ENCODE peak calls at places on chromosomes 12 and 14, in six cellular contexts. U is kidney tubule cell, M is astrocyte of the hippocampus, Q is smooth muscle cell of the brain vasculature, I is choroid plexus epithelial cell, Z is AG04450. D is an unnamed sample.
A peak's percentile ranks its signal among the peaks of the same experiment; 100 is the strongest.

GRCh38 chr12:105995986-105996385 is 142.8 kb downstream of the NUAK1 start:
- DNase-seq in Z (no peak), I (peak; percentile 43), U (no peak), Q (no peak), M (no peak), D (peak; percentile 84)

GRCh38 chr12:66964629-66965028 is 285.8 kb upstream of the GRIP1 start:
- DNase-seq in M (peak; percentile 94), Q (no peak), I (peak; percentile 56), Z (no peak), U (peak; percentile 64), D (peak; percentile 46)

GRCh38 chr12:46342562-46343033 is 30.0 kb downstream of the SLC38A2 start:
- DNase-seq in M (no peak), Z (no peak), Q (peak; percentile 17), U (peak; percentile 33), I (peak; percentile 71), D (peak; percentile 60)

GRCh38 chr12:98470469-98471082 is 44.8 kb upstream of the TMPO start:
- DNase-seq in I (no peak), Q (no peak), Z (no peak), U (peak; percentile 26), M (no peak), D (no peak)

GRCh38 chr12:47900480-47901129 is 4.2 kb downstream of the VDR start:
- DNase-seq in Q (no peak), Z (no peak), I (peak; percentile 14), U (peak; percentile 87), M (no peak), D (peak; percentile 60)

GRCh38 chr12:31781894-31782540 is 53.2 kb upstream of the AMN1 start:
- DNase-seq in Q (no peak), U (no peak), M (no peak), Z (no peak), I (no peak), D (no peak)

GRCh38 chr14:61598980-61599379 is 96.3 kb upstream of the HIF1A start:
- DNase-seq in U (no peak), Z (no peak), I (peak; percentile 39), M (peak; percentile 16), Q (no peak), D (no peak)

GRCh38 chr14:75259510-75259855 is 19.1 kb upstream of the FOS start:
- DNase-seq in Z (no peak), M (no peak), Q (no peak), I (peak; percentile 89), U (no peak), D (no peak)

GRCh38 chr12:116528067-116528466 is 31.1 kb upstream of the MAP1LC3B2 start:
- DNase-seq in Q (no peak), M (peak; percentile 64), I (peak; percentile 56), U (peak; percentile 92), Z (no peak), D (no peak)

GRCh38 chr14:34449819-34450541 is 12.1 kb downstream of the SPTSSA start:
- DNase-seq in M (no peak), U (no peak), Z (no peak), I (no peak), Q (no peak), D (no peak)

GRCh38 chr12:26704214-26704613 is 128.8 kb downstream of the ITPR2 start:
- DNase-seq in M (no peak), Z (no peak), U (no peak), I (no peak), Q (no peak), D (no peak)

GRCh38 chr12:57459750-57460400 is at the start of gene GLI1:
- DNase-seq in I (no peak), Q (no peak), Z (no peak), M (peak; percentile 18), U (no peak), D (no peak)

GRCh38 chr14:92914087-92914656 is 8.8 kb upstream of the CHGA start:
- DNase-seq in Q (no peak), I (peak; percentile 19), U (peak; percentile 12), M (peak; percentile 44), Z (no peak), D (peak; percentile 5)

GRCh38 chr14:101193126-101193844 is 289.8 kb upstream of the RTL1 start:
- DNase-seq in I (no peak), Z (no peak), Q (no peak), U (no peak), M (no peak), D (no peak)

GRCh38 chr12:24596768-24597388 is 352.0 kb downstream of the BCAT1 start:
- DNase-seq in I (peak; percentile 77), U (peak; percentile 45), Z (no peak), Q (no peak), M (peak; percentile 65), D (peak; percentile 61)

GRCh38 chr14:93103392-93104080 is 12.2 kb downstream of the ITPK1 start:
- DNase-seq in Q (no peak), M (no peak), Z (no peak), I (peak; percentile 16), U (peak; percentile 30), D (peak; percentile 15)

GRCh38 chr12:79877246-79877645 is 57.7 kb downstream of the PPP1R12A start:
- DNase-seq in Q (no peak), U (no peak), M (no peak), Z (no peak), I (no peak), D (no peak)

GRCh38 chr12:57236925-57237652 is 7.6 kb downstream of the SHMT2 start:
- DNase-seq in Z (no peak), I (no peak), Q (no peak), M (no peak), U (no peak), D (peak; percentile 30)

GRCh38 chr12:62632521-62632920 is 165.9 kb downstream of the MON2 start:
- DNase-seq in U (no peak), Z (no peak), I (peak; percentile 27), Q (no peak), M (peak; percentile 73), D (peak; percentile 25)

GRCh38 chr12:92078167-92079053 is 67.2 kb downstream of the BTG1 start:
- DNase-seq in U (peak; percentile 94), Q (peak; percentile 98), M (peak; percentile 46), I (peak; percentile 97), Z (peak; percentile 82), D (peak; percentile 88)

GRCh38 chr14:105348945-105349699 is 34.6 kb downstream of the PACS2 start:
- DNase-seq in Q (no peak), M (no peak), U (no peak), I (no peak), Z (no peak), D (no peak)

GRCh38 chr12:62866451-62867082 is 68.4 kb downstream of the PPM1H start:
- DNase-seq in M (peak; percentile 87), I (peak; percentile 87), Q (no peak), Z (peak; percentile 60), U (peak; percentile 83), D (peak; percentile 57)

D was measured in mesenchymal stem cell.